ENCODE peak calls at places on chromosomes 11 and 22, in six cellular contexts. I is activated CD8-positive, alpha-beta memory T cell treated with anti-CD3 and anti-CD28 coated beads, Interleukin-2, amount 50 U/mL, for 48 hours; M is left ventricle myocardium inferior; G is germinal center; V is LoVo; D is CD8-positive, alpha-beta T cell. U is an unnamed sample.

GRCh38 chr22:25402501-25403283 is 161.8 kb upstream of the GRK3 start:
- DNase-seq in G (no peak), V (no peak), D (no peak), I (no peak), M (peak; percentile 36), U (no peak)

GRCh38 chr22:43923191-43923590 is 414 bp upstream of the PNPLA3 start:
- DNase-seq in D (no peak), G (peak; percentile 24), V (no peak), I (no peak), M (no peak), U (no peak)

GRCh38 chr11:850777-851762 is 8.4 kb downstream of the TSPAN4 start:
- DNase-seq in V (no peak), I (no peak), D (no peak), G (peak; percentile 44), M (no peak), U (no peak)

GRCh38 chr11:74932797-74933196 is 16.1 kb downstream of the XRRA1 start:
- DNase-seq in G (no peak), I (no peak), M (no peak), D (no peak), V (no peak), U (no peak)

GRCh38 chr11:46541593-46542371 is 52.0 kb downstream of the AMBRA1 start:
- DNase-seq in V (no peak), I (no peak), G (no peak), M (peak; percentile 31), D (no peak), U (no peak)

GRCh38 chr11:9675691-9676090 is 11.8 kb downstream of the SWAP70 start:
- DNase-seq in M (no peak), D (no peak), V (no peak), I (no peak), G (no peak), U (no peak)

GRCh38 chr22:28172948-28173360 is 253.9 kb upstream of the PITPNB start:
- DNase-seq in D (no peak), M (no peak), I (no peak), V (no peak), G (no peak), U (no peak)

GRCh38 chr11:82539669-82540068 is 194.0 kb downstream of the FAM181B start:
- DNase-seq in M (no peak), D (no peak), V (no peak), I (no peak), G (no peak), U (no peak)

GRCh38 chr11:72191961-72192381 is at the start of gene FOLR1:
- DNase-seq in G (no peak), V (peak; percentile 53), I (peak; percentile 42), M (no peak), D (no peak), U (no peak)

GRCh38 chr22:45376009-45376408 is 37.4 kb downstream of the SMC1B start:
- DNase-seq in V (no peak), I (no peak), D (no peak), M (no peak), G (no peak), U (no peak)

U was measured in effector CD4-positive, alpha-beta T cell.